ENCODE peak calls at places on chromosomes 13 and 19, in five cellular contexts. O is GM20000; H is IMR-90; D is neuronal stem cell; W is activated CD8-positive, alpha-beta memory T cell treated with anti-CD3 and anti-CD28 coated beads, Interleukin-2, amount 50 U/mL, for 4 hours. Y is an unnamed sample.

GRCh38 chr19:32611161-32611560 is 30.2 kb downstream of the PDCD5 start:
- DNase-seq in D (no peak), O (no peak), H (no peak), W (no peak), Y (no peak)

GRCh38 chr19:43555185-43555770 is 20.0 kb downstream of the XRCC1 start:
- DNase-seq in W (peak; percentile 85), O (peak; percentile 83), H (peak; percentile 66), D (peak; percentile 70), Y (peak; percentile 83)

GRCh38 chr13:112806761-112807652 is 117.2 kb downstream of the ATP11A start:
- DNase-seq in H (peak; percentile 47), D (no peak), W (no peak), O (no peak), Y (no peak)

GRCh38 chr19:10517361-10517759 is at the start of gene S1PR5:
- DNase-seq in W (peak; percentile 28), D (no peak), O (no peak), H (no peak), Y (no peak)

GRCh38 chr13:24042710-24043440 is 117.6 kb upstream of the SPATA13 start:
- DNase-seq in H (peak; percentile 63), D (no peak), W (no peak), O (no peak), Y (no peak)

GRCh38 chr19:35702223-35703012 is 1.9 kb upstream of the ZBTB32 start:
- DNase-seq in O (peak; percentile 93), D (peak; percentile 96), H (peak; percentile 97), W (peak; percentile 89), Y (peak; percentile 98)

GRCh38 chr13:102128216-102128800 is 273.5 kb downstream of the FGF14 start:
- DNase-seq in H (peak; percentile 42), W (no peak), D (no peak), O (peak; percentile 4), Y (no peak)

GRCh38 chr13:99496322-99497142 is 4.7 kb upstream of the TM9SF2 start:
- DNase-seq in D (no peak), W (peak; percentile 51), O (no peak), H (peak; percentile 15), Y (peak; percentile 60)